ENCODE peak calls at places on chromosomes 6 and 20, in five cellular contexts. K is ovary, E is PC-9, R is H1, S is mammary epithelial cell. A is an unnamed sample.

GRCh38 chr6:88561034-88561973 is 395.2 kb upstream of the CNR1 start:
- DNase-seq in K (no peak), E (no peak), R (no peak), S (no peak), A (no peak)

GRCh38 chr6:101396552-101397173 is 3.2 kb downstream of the GRIK2 start:
- DNase-seq in K (no peak), E (peak; percentile 48), R (peak; percentile 81), S (peak; percentile 48), A (peak; percentile 49)

GRCh38 chr6:139580592-139581484 is 206.4 kb upstream of the CITED2 start:
- DNase-seq in K (no peak), E (peak; percentile 11), R (no peak), S (no peak), A (no peak)

GRCh38 chr20:50844430-50845100 is 49.7 kb downstream of the BCAS4 start:
- DNase-seq in K (no peak), E (no peak), R (no peak), S (peak; percentile 99), A (peak; percentile 98)

GRCh38 chr6:15876406-15876805 is 213.6 kb upstream of the DTNBP1 start:
- DNase-seq in K (no peak), E (no peak), R (no peak), S (peak; percentile 78), A (peak; percentile 71)

GRCh38 chr20:14622796-14623195 is 285.4 kb upstream of the FLRT3 start:
- DNase-seq in K (no peak), E (peak; percentile 35), R (no peak), S (peak; percentile 85), A (peak; percentile 70)

GRCh38 chr20:56542489-56543020 is 9.5 kb downstream of the FAM209B start:
- DNase-seq in K (no peak), E (no peak), R (no peak), S (no peak), A (no peak)

GRCh38 chr6:1497593-1498105 is 108.3 kb downstream of the FOXF2 start:
- DNase-seq in K (peak; percentile 71), E (no peak), R (peak; percentile 51), S (no peak), A (no peak)

GRCh38 chr6:156427345-156427744 is 349.8 kb upstream of the ARID1B start:
- DNase-seq in K (no peak), E (peak; percentile 67), R (no peak), S (peak; percentile 92), A (peak; percentile 90)

DNA sequence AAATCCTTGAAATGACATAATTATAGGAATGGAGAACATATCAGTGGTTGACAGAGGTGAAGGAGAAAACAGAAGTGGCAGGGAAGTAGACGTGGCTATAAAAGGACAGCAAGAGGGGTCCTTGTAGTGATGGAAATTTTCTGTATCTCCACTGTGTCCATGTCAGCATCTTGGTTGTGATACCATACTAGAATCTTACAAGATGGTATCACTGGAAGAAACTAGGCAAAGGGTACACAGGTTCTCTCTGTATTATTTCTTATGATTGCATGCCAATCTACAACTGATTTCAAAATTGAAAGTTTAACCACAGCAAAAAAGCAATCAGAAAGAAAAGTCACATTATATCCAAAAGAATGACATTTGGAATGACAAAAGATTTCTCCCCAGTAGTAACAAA is 16.4 kb upstream of the ZC3H12D start:
- DNase-seq in K (no peak), E (no peak), R (no peak), S (no peak), A (no peak)
- H3K27ac ChIP-seq in K (no peak overlapping the region), E (no peak overlapping the region), R (no peak overlapping the region), S (no peak overlapping the region), A (no peak overlapping the region)

DNA sequence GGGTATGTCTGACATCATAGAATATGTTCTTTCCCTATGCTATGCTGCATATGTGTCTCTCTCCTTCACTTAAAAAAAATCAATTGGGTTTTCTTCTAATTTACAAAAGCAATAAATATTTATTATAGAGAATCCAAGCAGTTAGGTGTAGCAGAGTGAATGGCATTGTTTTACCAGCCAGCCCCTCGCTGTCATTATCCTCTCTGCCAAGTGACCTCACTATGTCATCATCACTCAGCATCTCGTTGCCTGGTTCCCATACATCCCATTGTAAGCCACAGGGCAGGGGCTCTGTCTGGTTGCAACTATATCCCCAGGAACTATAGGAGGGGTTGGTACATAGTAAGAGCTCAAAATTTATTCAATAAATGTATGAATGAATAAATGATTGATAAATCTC is 31.3 kb downstream of the KIAA0319 start:
- DNase-seq in K (no peak), E (no peak), R (no peak), S (no peak), A (no peak)
- H3K27ac ChIP-seq in K (no peak overlapping the region), E (no peak overlapping the region), R (no peak overlapping the region), S (no peak overlapping the region), A (no peak overlapping the region)

GRCh38 chr20:62377615-62378085 is 9.3 kb upstream of the RPS21 start:
- DNase-seq in K (no peak), E (no peak), R (no peak), S (no peak), A (no peak)

GRCh38 chr20:62381842-62382241 is 5.1 kb upstream of the RPS21 start:
- DNase-seq in K (no peak), E (no peak), R (no peak), S (no peak), A (no peak)

GRCh38 chr20:62382306-62383198 is 4.4 kb upstream of the RPS21 start:
- DNase-seq in K (peak; percentile 78), E (peak; percentile 71), R (peak; percentile 95), S (peak; percentile 65), A (no peak)

GRCh38 chr20:62378215-62378614 is 8.7 kb upstream of the RPS21 start:
- DNase-seq in K (no peak), E (no peak), R (no peak), S (peak; percentile 94), A (peak; percentile 95)

GRCh38 chr20:62381202-62381797 is 5.6 kb upstream of the RPS21 start:
- DNase-seq in K (no peak), E (no peak), R (no peak), S (peak; percentile 79), A (no peak)
- H3K27ac ChIP-seq in K (no peak overlapping the region), E (peak overlapping the region; percentile 42), R (no peak overlapping the region), S (peak overlapping the region; percentile 46), A (peak overlapping the region; percentile 92)

DNA sequence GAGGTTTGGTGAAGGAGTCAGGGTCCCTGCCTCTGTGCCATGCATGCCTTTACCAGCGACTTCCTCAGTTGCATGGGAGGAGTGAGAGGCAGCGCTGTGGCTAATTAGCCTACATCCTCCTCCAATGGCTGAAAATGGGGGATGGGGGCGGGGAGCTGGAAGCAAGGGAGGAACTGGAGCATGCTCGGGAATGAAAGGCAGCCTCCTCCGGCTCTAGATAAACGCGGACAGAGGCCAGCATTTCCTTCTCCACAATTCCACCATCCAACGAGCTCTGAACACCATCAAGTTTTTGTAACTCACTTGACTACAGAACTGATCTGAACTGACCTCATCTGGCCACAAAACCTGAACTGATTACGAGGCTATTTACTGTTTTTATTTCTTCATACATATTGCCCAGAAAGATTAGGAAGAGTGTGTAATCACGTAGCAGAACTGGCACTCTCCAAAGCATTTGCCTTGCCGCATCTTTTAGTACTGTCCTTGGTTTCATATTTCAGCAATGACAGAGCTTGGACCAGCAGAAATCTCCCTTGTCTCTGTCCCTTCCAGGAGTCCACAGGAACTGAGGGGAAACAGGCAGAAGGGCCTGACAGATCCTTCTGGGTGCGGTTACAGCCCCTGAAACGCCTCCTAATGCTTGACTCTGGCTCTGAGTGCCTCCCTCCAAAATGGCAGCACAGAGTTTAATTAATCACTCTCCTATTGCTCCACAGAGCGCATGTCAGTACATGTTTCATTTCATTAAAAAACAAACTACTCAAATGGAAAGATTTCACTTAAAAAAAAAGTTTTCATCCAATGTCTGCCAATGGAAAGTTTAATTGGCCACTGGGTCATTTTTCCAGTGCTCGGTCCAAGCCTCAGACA is 58.2 kb upstream of the TRAF3IP2 start:
- DNase-seq in K (peak; percentile 65), E (no peak), R (peak; percentile 82), S (no peak), A (no peak)
- H3K27ac ChIP-seq in K (peak overlapping the region; percentile 4), E (no peak overlapping the region), R (no peak overlapping the region), S (no peak overlapping the region), A (no peak overlapping the region)

GRCh38 chr20:32467506-32468312 is 109.6 kb downstream of the ASXL1 start:
- DNase-seq in K (no peak), E (no peak), R (no peak), S (no peak), A (no peak)
- H3K27ac ChIP-seq in K (no peak overlapping the region), E (no peak overlapping the region), R (no peak overlapping the region), S (no peak overlapping the region), A (no peak overlapping the region)